ENCODE peak calls at places on chromosome 3, in five cellular contexts. S is transverse colon, Q is body of pancreas, B is breast epithelium, O is Peyer's patch. I is an unnamed sample. For H3K4me1, the result is how much of the 10 kb centered on the place peaks cover.

GRCh38 chr3:20047940-20048339 is 7.7 kb downstream of the KAT2B start:
- DNase-seq in S (no peak), Q (no peak), B (no peak), O (no peak), I (no peak)

GRCh38 chr3:120498947-120499346 is 48.2 kb upstream of the FSTL1 start:
- DNase-seq in S (no peak), Q (no peak), B (no peak), O (no peak), I (no peak)

GRCh38 chr3:58581328-58582091 is 4.3 kb upstream of the FAM107A start:
- DNase-seq in S (no peak), Q (no peak), B (no peak), O (no peak), I (no peak)

GRCh38 chr3:151091685-151092352 is 6.4 kb downstream of the MED12L start:
- DNase-seq in S (no peak), Q (no peak), B (no peak), O (no peak), I (no peak)

GRCh38 chr3:79246875-79247274 is 520.9 kb downstream of the ROBO1 start:
- DNase-seq in S (no peak), Q (no peak), B (no peak), O (no peak), I (no peak)

GRCh38 chr3:183885766-183886165 is 1.1 kb upstream of the PARL start:
- DNase-seq in S (no peak), Q (no peak), B (no peak), O (no peak), I (no peak)

GRCh38 chr3:172516318-172517214 is 6.7 kb downstream of the TNFSF10 start:
- DNase-seq in S (peak), Q (peak), B (peak), O (no peak), I (peak)

GRCh38 chr3:45132568-45133211 is 13.5 kb downstream of the CDCP1 start:
- DNase-seq in S (no peak), Q (no peak), B (no peak), O (no peak), I (no peak)

GRCh38 chr3:132255041-132255745 is 62.0 kb upstream of the ACP3 start:
- DNase-seq in S (no peak), Q (no peak), B (no peak), O (no peak), I (no peak)

GRCh38 chr3:50352762-50353161 is 2.1 kb downstream of the CYB561D2 start:
- DNase-seq in S (no peak), Q (no peak), B (no peak), O (no peak), I (no peak)

GRCh38 chr3:4981688-4982494 is 2.7 kb downstream of the BHLHE40 start:
- DNase-seq in S (no peak), Q (peak), B (no peak), O (no peak), I (no peak)

GRCh38 chr3:173622156-173622555 is 224.6 kb downstream of the NLGN1 start:
- DNase-seq in S (no peak), Q (no peak), B (no peak), O (no peak), I (no peak)

GRCh38 chr3:53162672-53163458 is 1.9 kb downstream of the PRKCD start:
- DNase-seq in S (peak), Q (peak), B (no peak), O (peak), I (peak)

GRCh38 chr3:138381413-138381901 is 33.1 kb downstream of the MRAS start:
- DNase-seq in S (no peak), Q (peak), B (no peak), O (no peak), I (no peak)

GRCh38 chr3:128849776-128850542 is 29.5 kb upstream of the ACAD9 start:
- DNase-seq in S (no peak), Q (no peak), B (no peak), O (no peak), I (no peak)

GRCh38 chr3:191235331-191236314 is 36.6 kb downstream of the OSTN start:
- DNase-seq in S (no peak), Q (no peak), B (no peak), O (no peak), I (no peak)

GRCh38 chr3:54047568-54047967 is 74.8 kb upstream of the CACNA2D3 start:
- DNase-seq in S (no peak), Q (no peak), B (no peak), O (no peak), I (no peak)

GRCh38 chr3:66338927-66339326 is 118.1 kb downstream of the SLC25A26 start:
- DNase-seq in S (no peak), Q (no peak), B (no peak), O (no peak), I (no peak)

GRCh38 chr3:115693868-115694267 is 70.6 kb downstream of the GAP43 start:
- DNase-seq in S (no peak), Q (no peak), B (no peak), O (no peak), I (no peak)

GRCh38 chr3:177563381-177563780 is 366.1 kb upstream of the TBL1XR1 start:
- DNase-seq in S (no peak), Q (no peak), B (no peak), O (no peak), I (no peak)

GRCh38 chr3:161793194-161793825 is 296.7 kb downstream of the OTOL1 start:
- DNase-seq in S (no peak), Q (no peak), B (no peak), O (no peak), I (no peak)

GRCh38 chr3:45712434-45713110 is 23.4 kb downstream of the SACM1L start:
- DNase-seq in S (no peak), Q (no peak), B (no peak), O (no peak), I (no peak)

GRCh38 chr3:150497956-150498355 is 48.3 kb downstream of the SERP1 start:
- DNase-seq in S (no peak), Q (no peak), B (no peak), O (no peak), I (no peak)

GRCh38 chr3:113736548-113737089 is 9.4 kb downstream of the NAA50 start:
- DNase-seq in S (no peak), Q (no peak), B (no peak), O (no peak), I (no peak)

GRCh38 chr3:13203398-13204176 is 130.4 kb upstream of the IQSEC1 start:
- DNase-seq in S (no peak), Q (no peak), B (peak), O (no peak), I (no peak)

GRCh38 chr3:160691962-160692361 is 15.0 kb downstream of the ARL14 start:
- DNase-seq in S (no peak), Q (no peak), B (no peak), O (no peak), I (no peak)

GRCh38 chr3:114104414-114104813 is 47.9 kb downstream of the QTRT2 start:
- DNase-seq in S (no peak), Q (no peak), B (no peak), O (no peak), I (no peak)

GRCh38 chr3:56086355-56086754 is 381.9 kb downstream of the ERC2 start:
- DNase-seq in S (no peak), Q (no peak), B (no peak), O (no peak), I (no peak)

GRCh38 chr3:1252061-1252430 is 159.2 kb downstream of the CNTN6 start:
- DNase-seq in S (no peak), Q (no peak), B (no peak), O (no peak), I (no peak)

GRCh38 chr3:1251282-1252060 is 158.6 kb downstream of the CNTN6 start:
- DNase-seq in S (no peak), Q (no peak), B (no peak), O (no peak), I (no peak)
- TF ChIP-seq CTCF in S (no peak), Q (no peak), B (no peak), O (no peak), I (no peak)

GRCh38 chr3:195178124-195178910 is 92.6 kb downstream of the XXYLT1 start:
- DNase-seq in S (no peak), Q (no peak), B (no peak), O (no peak), I (no peak)
- H3K4me3 ChIP-seq in S (no peak), Q (no peak), B (no peak), O (no peak), I (no peak)

DNA sequence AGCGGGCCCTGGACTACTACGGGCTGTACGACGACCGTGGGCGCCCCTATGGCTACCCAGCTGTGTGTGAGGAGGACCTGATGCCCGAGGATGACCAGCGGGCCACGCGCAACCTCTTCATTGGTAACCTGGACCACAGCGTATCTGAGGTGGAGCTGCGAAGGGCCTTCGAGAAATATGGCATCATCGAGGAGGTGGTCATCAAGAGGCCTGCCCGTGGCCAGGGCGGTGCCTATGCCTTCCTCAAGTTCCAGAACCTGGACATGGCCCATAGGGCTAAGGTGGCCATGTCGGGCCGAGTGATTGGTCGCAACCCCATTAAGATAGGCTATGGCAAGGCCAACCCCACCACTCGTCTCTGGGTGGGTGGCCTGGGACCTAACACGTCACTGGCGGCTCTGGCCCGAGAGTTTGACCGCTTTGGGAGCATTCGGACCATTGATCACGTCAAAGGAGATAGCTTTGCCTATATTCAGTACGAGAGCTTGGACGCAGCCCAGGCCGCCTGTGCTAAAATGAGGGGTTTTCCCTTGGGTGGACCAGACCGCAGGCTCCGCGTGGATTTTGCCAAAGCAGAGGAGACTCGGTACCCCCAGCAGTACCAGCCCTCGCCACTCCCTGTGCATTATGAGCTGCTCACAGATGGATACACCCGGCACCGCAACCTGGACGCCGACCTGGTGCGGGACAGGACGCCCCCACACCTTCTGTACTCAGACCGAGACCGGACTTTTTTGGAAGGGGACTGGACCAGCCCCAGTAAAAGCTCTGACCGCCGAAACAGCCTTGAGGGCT is 1.4 kb downstream of the RBM15B start:
- DNase-seq in S (no peak), Q (no peak), B (no peak), O (no peak), I (no peak)
- H3K4me1 ChIP-seq in S (half or more), Q (half or more), B (under half), O (half or more), I (half or more)

DNA sequence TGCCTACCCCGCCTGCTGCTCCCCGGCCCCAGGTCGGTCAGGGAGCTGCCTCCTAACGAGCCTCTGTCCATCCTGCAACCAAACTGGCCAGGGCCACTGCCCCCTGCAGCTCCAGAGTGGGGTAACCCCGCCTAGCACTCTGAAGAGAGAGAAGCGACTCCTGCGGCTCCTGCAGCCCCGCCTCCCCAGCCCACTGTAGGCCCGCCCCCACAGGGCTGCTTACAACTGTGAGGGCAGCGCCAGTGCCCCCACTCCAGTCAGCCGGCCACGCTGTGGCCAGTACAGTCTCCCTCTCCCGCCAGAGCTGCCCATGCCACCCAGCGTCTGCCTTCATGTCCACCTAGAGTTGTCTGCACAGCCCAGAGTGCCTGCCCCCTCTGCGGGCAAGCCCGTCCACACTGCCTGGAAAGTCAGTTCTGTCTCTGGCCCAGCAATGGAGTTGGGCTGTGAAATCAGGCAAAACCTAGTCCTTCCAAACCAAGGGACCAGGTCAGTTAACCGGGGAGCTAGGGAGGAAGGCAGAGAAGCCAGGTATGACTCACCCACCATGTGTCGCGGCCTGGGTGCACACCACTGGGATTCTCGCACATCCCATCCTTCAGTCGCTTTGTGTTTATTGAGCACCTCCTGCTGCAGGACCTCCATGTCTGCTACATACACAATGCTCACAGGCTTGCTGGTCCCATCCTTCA is 2.4 kb downstream of the UCN2 start:
- DNase-seq in S (peak), Q (peak), B (no peak), O (peak), I (peak)
- TF ChIP-seq CTCF in S (no peak), Q (no peak), B (no peak), O (no peak), I (no peak)